ENCODE peak calls at places on chromosomes 7 and 10, in ten cellular contexts. Q, K, V, H, A, R, Z, X, F and C are unnamed samples. For H3K9me3, the result is how much of the 10 kb centered on the place peaks cover.

GRCh38 chr10:98917828-98918227 is 317.8 kb downstream of the HPSE2 start:
- DNase-seq in Q (no peak), K (no peak), V (no peak), H (no peak), A (no peak), R (no peak), Z (no peak), X (no peak), F (no peak), C (no peak)

GRCh38 chr10:94963901-94964300 is 25.4 kb downstream of the CYP2C9 start:
- DNase-seq in Q (no peak), K (no peak), V (no peak), H (peak), A (no peak), R (peak), Z (no peak), X (no peak), F (no peak), C (no peak)

GRCh38 chr10:133245439-133246235 is 8.0 kb downstream of the VENTX start:
- DNase-seq in Q (peak), K (no peak), V (no peak), H (no peak), A (no peak), R (peak), Z (no peak), X (no peak), F (peak), C (no peak)

GRCh38 chr7:43585521-43585920 is 2.6 kb downstream of the STK17A start:
- DNase-seq in Q (no peak), K (no peak), V (no peak), H (no peak), A (no peak), R (peak), Z (no peak), X (no peak), F (no peak), C (no peak)

GRCh38 chr10:122561212-122561611 is 658 bp downstream of the DMBT1 start:
- DNase-seq in Q (no peak), K (no peak), V (no peak), H (no peak), A (no peak), R (no peak), Z (no peak), X (no peak), F (no peak), C (peak)

GRCh38 chr10:82150123-82150900 is 275.3 kb downstream of the NRG3 start:
- DNase-seq in Q (peak), K (no peak), V (peak), H (peak), A (peak), R (no peak), Z (no peak), X (no peak), F (peak), C (peak)

GRCh38 chr7:12067156-12067831 is 143.8 kb upstream of the TMEM106B start:
- DNase-seq in Q (peak), K (peak), V (no peak), H (peak), A (peak), R (peak), Z (no peak), X (peak), F (peak), C (no peak)

GRCh38 chr7:27210441-27211083 is 10.7 kb upstream of the HOXA13 start:
- DNase-seq in Q (peak), K (peak), V (no peak), H (no peak), A (peak), R (peak), Z (no peak), X (no peak), F (peak), C (no peak)

GRCh38 chr10:102776779-102777417 is 33.1 kb downstream of the WBP1L start:
- DNase-seq in Q (peak), K (no peak), V (peak), H (peak), A (peak), R (peak), Z (peak), X (no peak), F (peak), C (peak)

GRCh38 chr10:131658476-131659110 is 242.2 kb upstream of the PPP2R2D start:
- DNase-seq in Q (no peak), K (no peak), V (no peak), H (no peak), A (no peak), R (no peak), Z (peak), X (no peak), F (no peak), C (no peak)

DNA sequence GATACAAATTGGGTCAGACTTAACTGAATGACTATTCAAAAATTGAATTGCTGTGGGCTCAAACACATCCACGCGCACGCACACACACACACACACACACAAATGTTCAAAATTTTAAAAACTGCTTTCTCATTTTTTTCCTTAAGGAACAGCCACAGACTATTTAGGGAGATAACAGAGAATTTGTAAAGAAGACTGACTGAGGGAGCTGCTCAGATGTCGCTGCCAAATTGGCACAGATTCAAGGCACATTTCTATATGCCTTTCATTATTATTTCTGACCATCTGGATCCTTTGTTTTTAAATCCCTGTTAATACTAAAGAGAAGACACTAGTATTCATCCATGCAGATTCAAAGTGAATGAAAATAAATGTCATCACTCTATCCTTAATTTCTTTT is 154.8 kb downstream of the DGKB start:
- DNase-seq in Q (no peak), K (no peak), V (no peak), H (no peak), A (no peak), R (no peak), Z (no peak), X (no peak), F (no peak), C (no peak)
- H3K9me3 ChIP-seq in Q (under half), K (under half), V (under half), H (under half), A (under half), R (under half), Z (under half), X (under half), F (under half), C (under half)

GRCh38 chr10:123747426-123747825 is 81.3 kb downstream of the GPR26 start:
- DNase-seq in Q (no peak), K (no peak), V (no peak), H (no peak), A (no peak), R (no peak), Z (no peak), X (no peak), F (no peak), C (no peak)
- H3K9me3 ChIP-seq in Q (under half), K (under half), V (under half), H (under half), A (under half), R (under half), Z (under half), X (under half), F (under half), C (under half)

DNA sequence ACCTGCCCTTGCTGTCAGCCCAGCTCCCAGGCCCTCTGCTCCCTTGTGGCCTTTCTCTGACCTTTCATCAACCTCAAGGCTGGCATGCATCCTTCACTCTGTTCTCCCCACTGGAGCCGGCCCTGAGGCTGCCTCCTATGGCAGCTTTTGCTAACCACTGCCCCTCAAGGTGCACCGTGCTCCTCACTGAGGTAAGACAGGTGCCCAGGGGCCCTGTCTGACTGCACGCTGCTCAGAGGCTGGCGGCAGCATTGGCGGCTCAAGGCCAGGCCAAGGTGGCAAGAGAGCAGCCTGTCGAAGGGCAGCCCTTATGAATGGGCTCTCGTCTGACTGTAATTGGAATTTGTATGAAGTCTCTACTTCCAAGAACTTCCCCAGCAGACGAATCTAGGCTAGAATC is 172.6 kb downstream of the ZNF248 start:
- DNase-seq in Q (no peak), K (no peak), V (no peak), H (no peak), A (no peak), R (no peak), Z (no peak), X (peak), F (no peak), C (peak)
- H3K9me3 ChIP-seq in Q (under half), K (under half), V (under half), H (under half), A (under half), R (under half), Z (under half), X (under half), F (under half), C (under half)

DNA sequence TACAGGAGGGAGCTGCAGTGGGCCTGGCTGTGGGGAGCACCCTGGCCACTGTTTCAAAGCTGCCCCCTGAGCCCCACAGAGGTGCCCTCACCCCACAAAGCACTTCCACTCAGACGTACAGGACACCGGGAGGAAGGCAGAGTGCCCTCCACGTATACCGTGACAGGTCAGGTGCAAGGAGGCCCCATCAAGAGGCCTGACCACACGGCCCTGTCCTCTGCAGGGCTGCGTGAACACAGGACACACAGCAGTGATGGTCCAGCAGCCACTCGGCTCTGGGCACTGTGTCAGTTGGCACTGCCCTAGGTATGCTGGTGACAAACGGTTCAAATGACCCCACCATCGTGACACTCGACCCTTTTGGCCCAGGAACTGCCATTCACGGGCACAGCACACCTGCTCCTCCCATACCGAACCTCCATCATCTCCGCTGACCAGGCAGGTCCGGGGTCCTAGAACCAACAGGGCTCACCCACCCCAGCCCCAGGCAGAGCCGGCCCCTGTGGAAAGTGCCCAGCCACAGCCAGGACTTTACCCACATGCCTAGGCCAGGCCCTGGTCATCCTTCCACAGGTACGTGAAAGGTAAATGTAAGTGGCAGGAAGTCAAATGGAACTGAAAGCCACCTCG is 560.9 kb downstream of the PTPRN2 start:
- DNase-seq in Q (no peak), K (no peak), V (no peak), H (no peak), A (no peak), R (no peak), Z (peak), X (no peak), F (no peak), C (no peak)
- H3K9me3 ChIP-seq in Q (under half), K (under half), V (under half), H (under half), A (under half), R (under half), Z (under half), X (under half), F (under half), C (under half)

DNA sequence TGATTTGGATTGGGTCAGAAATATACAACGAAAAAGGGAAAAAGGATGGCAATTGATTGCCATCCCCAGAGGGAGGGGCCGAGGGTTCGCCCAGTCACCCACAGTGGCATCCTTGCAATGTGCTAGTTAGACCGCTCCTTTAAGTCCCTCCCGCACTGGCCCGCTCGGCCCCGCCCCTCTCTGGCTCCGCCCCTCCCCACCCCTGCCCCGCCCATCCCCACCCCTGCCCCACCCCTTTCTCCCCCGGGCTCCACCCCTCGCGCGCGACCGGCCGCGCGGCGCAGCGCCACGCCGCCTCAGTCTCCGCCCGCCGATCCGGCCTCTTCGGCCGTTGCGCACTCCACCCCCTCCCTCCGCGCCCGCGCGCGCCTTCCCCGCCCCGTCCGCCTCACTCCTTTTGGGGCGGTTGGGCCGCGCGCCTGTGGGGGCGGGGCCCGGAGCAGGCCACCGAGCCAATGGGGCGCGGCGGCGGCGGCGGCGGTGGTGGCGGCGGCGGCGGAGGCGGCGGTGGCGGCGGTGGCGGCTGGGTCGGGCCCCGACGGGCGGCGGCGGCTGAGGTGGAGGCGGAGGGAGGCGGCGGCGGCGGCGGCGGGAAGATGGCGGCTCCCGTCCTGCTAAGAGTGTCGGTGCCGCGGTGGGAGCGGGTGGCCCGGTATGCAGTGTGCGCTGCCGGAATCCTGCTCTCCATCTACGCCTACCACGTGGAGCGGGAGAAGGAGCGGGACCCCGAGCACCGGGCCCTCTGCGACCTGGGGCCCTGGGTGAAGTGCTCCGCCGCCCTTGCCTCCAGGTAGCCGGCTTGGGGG is at the start of gene VKORC1L1:
- DNase-seq in Q (peak), K (peak), V (peak), H (peak), A (peak), R (peak), Z (peak), X (peak), F (peak), C (peak)
- H3K9me3 ChIP-seq in Q (under half), K (under half), V (under half), H (under half), A (under half), R (under half), Z (under half), X (under half), F (under half), C (under half)

GRCh38 chr10:10492420-10492819 is 525.3 kb upstream of the CELF2 start:
- DNase-seq in Q (no peak), K (no peak), V (no peak), H (no peak), A (no peak), R (no peak), Z (no peak), X (no peak), F (no peak), C (no peak)
- H3K9me3 ChIP-seq in Q (under half), K (under half), V (under half), H (under half), A (under half), R (under half), Z (under half), X (under half), F (under half), C (under half)

DNA sequence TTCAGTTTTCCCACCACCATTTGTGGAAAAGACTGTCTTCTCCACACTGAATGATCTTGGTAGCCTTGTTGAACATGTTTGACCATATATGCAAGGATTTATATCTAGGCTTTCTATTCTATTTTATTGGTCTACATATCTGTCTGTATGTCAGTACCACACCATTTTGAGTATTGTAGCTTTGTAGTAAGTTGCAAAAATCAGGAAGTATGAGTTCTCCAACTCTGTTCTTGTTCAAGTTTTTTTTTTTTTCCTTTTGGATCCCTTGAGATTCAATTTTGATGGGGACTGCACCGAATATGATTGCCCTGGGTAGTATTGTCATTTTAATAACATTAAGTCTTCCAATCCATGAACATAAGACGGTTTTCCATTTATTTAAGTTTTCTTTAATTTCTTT is 176.8 kb downstream of the DNAJC1 start:
- DNase-seq in Q (no peak), K (no peak), V (no peak), H (no peak), A (no peak), R (no peak), Z (no peak), X (no peak), F (no peak), C (no peak)
- H3K9me3 ChIP-seq in Q (under half), K (under half), V (half or more), H (under half), A (under half), R (under half), Z (under half), X (under half), F (under half), C (under half)